ENCODE peak calls at places on chromosomes 4 and X, in six cellular contexts. One of them, this sample, is unnamed.

GRCh38 chr4:25704516-25704915 is 48.9 kb downstream of the SLC34A2 start:
- DNase-seq in neural crest cell: no peak
- DNase-seq in uterus: no peak
- DNase-seq in omental fat pad: no peak
- DNase-seq in A549: no peak
- DNase-seq in H9: no peak
- DNase-seq in this sample: no peak

GRCh38 chr4:4990857-4991540 is 28.3 kb downstream of the CYTL1 start:
- DNase-seq in uterus: peak; percentile 93
- DNase-seq in neural crest cell: no peak
- DNase-seq in omental fat pad: peak; percentile 57
- DNase-seq in H9: no peak
- DNase-seq in A549: peak; percentile 65
- DNase-seq in this sample: no peak

GRCh38 chr4:106569151-106570029 is 200.8 kb upstream of the GIMD1 start:
- DNase-seq in omental fat pad: no peak
- DNase-seq in A549: no peak
- DNase-seq in neural crest cell: no peak
- DNase-seq in H9: no peak
- DNase-seq in uterus: no peak
- DNase-seq in this sample: no peak

GRCh38 chrX:153983321-153983729 is 10.8 kb downstream of the TMEM187 start:
- DNase-seq in A549: no peak
- DNase-seq in omental fat pad: no peak
- DNase-seq in uterus: no peak
- DNase-seq in neural crest cell: no peak
- DNase-seq in H9: no peak
- DNase-seq in this sample: no peak

GRCh38 chrX:106955004-106955772 is 35.0 kb downstream of the CLDN2 start:
- DNase-seq in H9: no peak
- DNase-seq in A549: no peak
- DNase-seq in neural crest cell: no peak
- DNase-seq in omental fat pad: no peak
- DNase-seq in uterus: no peak
- DNase-seq in this sample: no peak

GRCh38 chr4:117064297-117064696 is 21.1 kb downstream of the TRAM1L1 start:
- DNase-seq in uterus: no peak
- DNase-seq in omental fat pad: no peak
- DNase-seq in H9: no peak
- DNase-seq in neural crest cell: no peak
- DNase-seq in A549: no peak
- DNase-seq in this sample: no peak

GRCh38 chrX:2903366-2903765 is 25.8 kb downstream of the ARSD start:
- DNase-seq in A549: no peak
- DNase-seq in H9: no peak
- DNase-seq in neural crest cell: no peak
- DNase-seq in uterus: no peak
- DNase-seq in omental fat pad: no peak
- DNase-seq in this sample: no peak

GRCh38 chr4:179719766-179720470 is 2277.7 kb upstream of the AGA start:
- DNase-seq in uterus: no peak
- DNase-seq in omental fat pad: no peak
- DNase-seq in A549: no peak
- DNase-seq in neural crest cell: no peak
- DNase-seq in H9: no peak
- DNase-seq in this sample: no peak

GRCh38 chr4:4269856-4270255 is 20.1 kb downstream of the LYAR start:
- DNase-seq in A549: no peak
- DNase-seq in omental fat pad: no peak
- DNase-seq in H9: no peak
- DNase-seq in neural crest cell: no peak
- DNase-seq in uterus: no peak
- DNase-seq in this sample: no peak

GRCh38 chr4:141130947-141131545 is 2.2 kb downstream of the RNF150 start:
- DNase-seq in uterus: no peak
- DNase-seq in A549: no peak
- DNase-seq in omental fat pad: no peak
- DNase-seq in neural crest cell: no peak
- DNase-seq in H9: no peak
- DNase-seq in this sample: no peak

GRCh38 chrX:132741706-132742105 is 216.7 kb downstream of the HS6ST2 start:
- DNase-seq in omental fat pad: no peak
- DNase-seq in uterus: no peak
- DNase-seq in H9: no peak
- DNase-seq in neural crest cell: no peak
- DNase-seq in A549: no peak
- DNase-seq in this sample: no peak

DNA sequence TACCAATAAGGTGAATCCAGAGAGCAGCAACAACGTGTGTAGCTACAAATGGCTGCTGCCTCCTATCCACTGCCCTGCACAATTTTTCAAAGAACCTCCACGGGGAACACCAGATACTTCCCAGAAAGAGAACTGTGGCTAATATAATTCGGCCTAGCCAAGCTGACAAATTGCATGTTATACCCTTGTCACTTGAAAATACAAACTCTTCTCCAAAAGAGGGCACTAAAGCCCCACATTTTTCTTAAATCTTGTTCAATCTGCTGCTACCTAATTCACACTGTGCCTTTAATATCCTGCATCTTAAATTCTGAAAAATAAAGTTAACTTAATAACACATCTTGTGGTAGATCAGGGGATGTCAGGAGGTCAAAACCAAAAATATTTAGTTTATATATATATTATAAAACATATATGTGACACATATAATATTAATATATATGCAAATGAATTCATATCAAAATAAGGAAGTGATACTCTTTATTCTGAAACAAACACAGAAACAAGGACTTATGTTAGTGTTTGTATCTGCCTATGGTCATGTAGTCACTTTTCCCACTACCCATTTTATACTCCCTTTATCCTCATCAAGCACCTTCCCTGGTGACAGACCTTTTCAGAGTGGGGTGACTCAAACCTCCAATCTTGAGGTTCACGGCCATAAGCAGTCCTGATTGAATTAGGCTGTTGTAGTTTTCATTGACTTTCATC is 24.1 kb downstream of the CT45A1 start:
- DNase-seq in uterus: no peak
- DNase-seq in A549: no peak
- DNase-seq in neural crest cell: no peak
- DNase-seq in omental fat pad: no peak
- DNase-seq in H9: no peak
- DNase-seq in this sample: no peak
- TF ChIP-seq CTCF in uterus: no peak
- TF ChIP-seq CTCF in A549: peak; percentile 10
- TF ChIP-seq CTCF in neural crest cell: peak; percentile 17
- TF ChIP-seq CTCF in omental fat pad: no peak
- TF ChIP-seq CTCF in H9: no peak
- TF ChIP-seq CTCF in this sample: peak; percentile 39

DNA sequence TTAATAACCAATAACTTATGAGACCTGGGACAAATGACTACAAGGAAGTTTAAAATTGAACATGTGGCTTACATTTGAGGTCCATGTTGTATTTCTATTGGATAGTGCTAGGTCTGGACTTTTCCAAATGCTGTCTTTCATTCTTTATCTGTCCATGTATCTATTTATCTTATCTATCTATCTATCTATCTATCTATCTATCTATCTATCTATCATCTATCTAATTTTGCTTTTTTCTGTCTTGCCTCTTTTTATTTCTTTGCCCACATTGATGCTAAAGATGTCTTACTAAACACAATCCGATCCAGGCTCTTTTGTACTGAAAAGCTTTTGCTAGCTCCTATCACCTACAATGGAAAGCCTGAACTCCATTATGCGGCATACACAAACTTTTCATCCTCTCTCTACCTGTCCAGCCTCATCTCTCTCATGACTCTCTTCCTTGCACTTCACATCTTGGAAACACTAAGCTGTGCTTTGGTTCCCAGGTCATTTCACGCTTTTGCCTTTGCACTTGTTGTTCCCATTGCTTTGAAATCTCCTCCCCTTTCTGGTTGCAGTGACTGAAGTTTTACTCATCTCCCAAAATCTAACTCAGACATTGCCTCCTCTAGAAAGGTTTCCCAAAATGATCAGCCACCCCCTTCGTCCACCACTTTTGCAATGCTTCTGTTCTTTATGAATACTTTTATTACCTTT is 107.2 kb downstream of the SYNPO2 start:
- DNase-seq in H9: no peak
- DNase-seq in omental fat pad: no peak
- DNase-seq in A549: no peak
- DNase-seq in uterus: no peak
- DNase-seq in neural crest cell: no peak
- DNase-seq in this sample: no peak
- TF ChIP-seq CTCF in H9: no peak
- TF ChIP-seq CTCF in omental fat pad: no peak
- TF ChIP-seq CTCF in A549: no peak
- TF ChIP-seq CTCF in uterus: no peak
- TF ChIP-seq CTCF in neural crest cell: no peak
- TF ChIP-seq CTCF in this sample: no peak

DNA sequence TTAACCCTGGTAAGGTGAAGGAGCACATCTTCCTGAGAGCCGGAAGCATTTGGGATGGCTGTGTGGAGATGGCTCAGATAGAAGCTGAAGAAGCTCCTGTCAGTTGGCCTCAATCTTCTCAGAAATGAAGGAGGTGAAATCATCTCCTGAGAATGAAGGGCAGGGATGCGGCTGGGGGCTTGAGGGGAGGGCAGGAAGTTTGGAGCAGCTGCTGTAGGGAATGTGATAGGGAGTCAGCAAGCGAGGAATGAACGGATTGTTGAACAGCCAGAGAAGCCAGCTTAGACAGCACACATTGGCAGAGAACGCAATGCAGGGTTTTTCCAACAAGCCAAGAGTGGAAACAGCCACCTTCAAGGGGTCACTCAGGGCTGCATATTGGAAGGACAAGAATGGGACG is 10.0 kb downstream of the KCNE5 start:
- DNase-seq in A549: no peak
- DNase-seq in uterus: no peak
- DNase-seq in omental fat pad: no peak
- DNase-seq in H9: no peak
- DNase-seq in neural crest cell: no peak
- DNase-seq in this sample: no peak
- TF ChIP-seq CTCF in A549: no peak
- TF ChIP-seq CTCF in uterus: no peak
- TF ChIP-seq CTCF in omental fat pad: no peak
- TF ChIP-seq CTCF in H9: no peak
- TF ChIP-seq CTCF in neural crest cell: no peak
- TF ChIP-seq CTCF in this sample: no peak

GRCh38 chr4:39044947-39045734 is 12.9 kb upstream of the TMEM156 start:
- DNase-seq in omental fat pad: no peak
- DNase-seq in uterus: no peak
- DNase-seq in A549: no peak
- DNase-seq in neural crest cell: peak; percentile 35
- DNase-seq in H9: peak; percentile 44
- DNase-seq in this sample: no peak

GRCh38 chr4:39047691-39048090 is 14.3 kb upstream of the KLHL5 start:
- DNase-seq in H9: no peak
- DNase-seq in uterus: no peak
- DNase-seq in A549: no peak
- DNase-seq in neural crest cell: no peak
- DNase-seq in omental fat pad: no peak
- DNase-seq in this sample: no peak

GRCh38 chr4:39046243-39046642 is 14.0 kb upstream of the TMEM156 start:
- DNase-seq in neural crest cell: no peak
- DNase-seq in omental fat pad: no peak
- DNase-seq in A549: no peak
- DNase-seq in H9: no peak
- DNase-seq in uterus: no peak
- DNase-seq in this sample: no peak

GRCh38 chr4:39044364-39044946 is 12.2 kb upstream of the TMEM156 start:
- DNase-seq in H9: peak; percentile 94
- DNase-seq in uterus: peak; percentile 92
- DNase-seq in neural crest cell: peak; percentile 94
- DNase-seq in omental fat pad: peak; percentile 85
- DNase-seq in A549: peak; percentile 81
- DNase-seq in this sample: peak; percentile 96

DNA sequence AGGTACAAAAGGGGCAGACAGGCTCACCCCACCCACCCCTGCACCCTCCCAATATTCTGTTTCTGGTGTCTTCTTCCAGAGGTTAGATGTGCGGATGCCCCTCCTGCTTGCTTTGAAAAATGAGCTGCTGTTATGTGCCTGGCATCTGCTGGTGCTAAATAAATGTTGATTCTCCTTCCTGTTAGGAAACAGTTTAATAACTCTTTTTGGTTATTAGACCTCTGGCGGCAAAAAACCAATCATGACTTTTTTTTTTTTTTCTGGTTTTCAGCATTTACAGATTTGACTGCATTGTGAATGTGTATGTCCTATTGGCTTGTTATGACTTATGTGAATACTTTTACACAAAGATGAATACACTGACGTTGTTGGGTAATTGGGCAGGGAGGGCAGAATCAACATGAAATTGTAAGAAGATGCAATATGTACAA is 13.6 kb upstream of the TMEM156 start:
- DNase-seq in H9: no peak
- DNase-seq in neural crest cell: no peak
- DNase-seq in omental fat pad: no peak
- DNase-seq in A549: no peak
- DNase-seq in uterus: no peak
- DNase-seq in this sample: no peak
- TF ChIP-seq CTCF in H9: no peak
- TF ChIP-seq CTCF in neural crest cell: no peak
- TF ChIP-seq CTCF in omental fat pad: no peak
- TF ChIP-seq CTCF in A549: no peak
- TF ChIP-seq CTCF in uterus: no peak
- TF ChIP-seq CTCF in this sample: no peak

This sample was measured in osteocyte.